ENCODE peak calls at places on chromosome 5, in five cellular contexts. Q is pancreas; Y is breast epithelium; A is CD8-positive, alpha-beta T cell; B is PC-9. P is an unnamed sample.

GRCh38 chr5:119187776-119188529 is 117.1 kb downstream of the DMXL1 start:
- DNase-seq in A (peak; percentile 17), Y (no peak), B (no peak), Q (no peak), P (no peak)

GRCh38 chr5:125326114-125326513 is 579.7 kb upstream of the ZNF608 start:
- DNase-seq in B (no peak), A (no peak), Y (no peak), Q (peak; percentile 23), P (peak; percentile 87)

GRCh38 chr5:151825445-151825844 is 53.7 kb downstream of the G3BP1 start:
- DNase-seq in A (peak; percentile 32), B (peak; percentile 29), Y (no peak), Q (peak; percentile 29), P (peak; percentile 71)

GRCh38 chr5:55857247-55857640 is 6.1 kb downstream of the IL31RA start:
- DNase-seq in B (no peak), Y (no peak), A (no peak), Q (no peak), P (no peak)

GRCh38 chr5:162888268-162888667 is 549.1 kb upstream of the CCNG1 start:
- DNase-seq in A (no peak), Y (no peak), B (no peak), Q (no peak), P (no peak)

GRCh38 chr5:102421647-102422046 is 77.2 kb downstream of the SLCO6A1 start:
- DNase-seq in B (peak; percentile 25), A (no peak), Q (no peak), Y (no peak), P (no peak)

GRCh38 chr5:2993771-2994170 is 242.3 kb upstream of the IRX2 start:
- DNase-seq in B (no peak), Q (no peak), Y (no peak), A (no peak), P (no peak)

GRCh38 chr5:157744055-157745011 is 821 bp downstream of the LSM11 start:
- DNase-seq in Q (no peak), B (no peak), A (no peak), Y (no peak), P (peak; percentile 25)

GRCh38 chr5:98341711-98342042 is 431.8 kb upstream of the RGMB start:
- DNase-seq in Q (no peak), A (no peak), Y (no peak), B (no peak), P (peak; percentile 30)

GRCh38 chr5:93123127-93123526 is 457.9 kb downstream of the NR2F1-AS1 start:
- DNase-seq in A (no peak), B (no peak), Y (no peak), Q (no peak), P (peak; percentile 62)

GRCh38 chr5:134507495-134507894 is 18.0 kb upstream of the JADE2 start:
- DNase-seq in Q (no peak), A (no peak), B (peak; percentile 25), Y (no peak), P (no peak)

GRCh38 chr5:61402244-61402823 is 70.3 kb downstream of the ZSWIM6 start:
- DNase-seq in A (no peak), Y (no peak), Q (no peak), B (no peak), P (no peak)

DNA sequence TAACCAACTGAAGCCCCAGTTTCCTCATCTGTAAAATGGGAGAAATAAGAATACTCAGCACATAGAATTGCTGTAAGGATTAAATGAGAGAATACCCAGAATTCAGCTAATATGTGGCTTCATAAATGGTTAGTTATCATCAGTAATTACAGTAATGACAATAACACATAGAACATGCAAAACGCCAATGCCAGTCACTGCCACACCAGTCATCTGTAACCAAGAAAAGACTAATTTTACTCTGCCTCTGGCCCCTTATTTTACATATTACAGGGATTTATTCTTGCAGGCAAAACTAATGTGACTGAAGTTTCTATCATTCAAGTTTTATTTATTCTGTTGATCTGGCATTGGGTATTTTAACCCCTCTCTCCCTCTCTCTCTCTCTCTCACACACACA is 46.5 kb downstream of the EBF1 start:
- DNase-seq in B (no peak), Q (no peak), Y (no peak), A (no peak), P (no peak)
- H3K4me3 ChIP-seq in B (no peak overlapping the region), Q (no peak overlapping the region), Y (no peak overlapping the region), A (no peak overlapping the region), P (no peak overlapping the region)

GRCh38 chr5:86756839-86757238 is 139.1 kb downstream of the COX7C start:
- DNase-seq in B (no peak), Y (no peak), Q (no peak), A (no peak), P (no peak)
- TF ChIP-seq CTCF in B (no peak), Y (no peak), Q (no peak), A (no peak), P (no peak)

GRCh38 chr5:180329606-180330269 is 23.4 kb downstream of the GFPT2 start:
- DNase-seq in Q (no peak), Y (no peak), B (no peak), A (no peak), P (no peak)

GRCh38 chr5:180331647-180331950 is 21.5 kb downstream of the GFPT2 start:
- DNase-seq in Y (no peak), Q (no peak), B (no peak), A (no peak), P (peak; percentile 88)

GRCh38 chr5:180332051-180332517 is 21.1 kb downstream of the GFPT2 start:
- DNase-seq in B (peak; percentile 60), Y (no peak), A (no peak), Q (peak; percentile 71), P (no peak)

GRCh38 chr5:180330270-180330648 is 22.9 kb downstream of the GFPT2 start:
- DNase-seq in Q (no peak), B (no peak), A (no peak), Y (no peak), P (no peak)

GRCh38 chr5:180330810-180331646 is 22.1 kb downstream of the GFPT2 start:
- DNase-seq in B (peak; percentile 89), Y (no peak), A (no peak), Q (peak; percentile 48), P (peak; percentile 100)
- H3K4me3 ChIP-seq in B (peak overlapping the region; percentile 38), Y (no peak overlapping the region), A (no peak overlapping the region), Q (no peak overlapping the region), P (peak overlapping the region; percentile 3)

GRCh38 chr5:1113332-1113690 is 1.4 kb upstream of the SLC12A7 start:
- DNase-seq in Q (no peak), B (no peak), Y (no peak), A (no peak), P (no peak)

GRCh38 chr5:1112596-1113331 is 901 bp upstream of the SLC12A7 start:
- DNase-seq in A (no peak), Q (peak; percentile 85), B (peak; percentile 94), Y (no peak), P (no peak)

GRCh38 chr5:1110260-1110929 is 1.5 kb downstream of the SLC12A7 start:
- DNase-seq in B (peak; percentile 70), A (peak; percentile 51), Q (no peak), Y (no peak), P (no peak)

GRCh38 chr5:1110930-1111726 is 735 bp downstream of the SLC12A7 start:
- DNase-seq in A (no peak), Y (no peak), B (peak; percentile 77), Q (peak; percentile 58), P (peak; percentile 37)

GRCh38 chr5:1111727-1112289 is at the start of gene SLC12A7:
- DNase-seq in B (peak; percentile 92), Y (no peak), Q (peak; percentile 76), A (peak; percentile 64), P (no peak)
- TF ChIP-seq CTCF in B (no peak), Y (no peak), Q (no peak), A (no peak), P (no peak)

DNA sequence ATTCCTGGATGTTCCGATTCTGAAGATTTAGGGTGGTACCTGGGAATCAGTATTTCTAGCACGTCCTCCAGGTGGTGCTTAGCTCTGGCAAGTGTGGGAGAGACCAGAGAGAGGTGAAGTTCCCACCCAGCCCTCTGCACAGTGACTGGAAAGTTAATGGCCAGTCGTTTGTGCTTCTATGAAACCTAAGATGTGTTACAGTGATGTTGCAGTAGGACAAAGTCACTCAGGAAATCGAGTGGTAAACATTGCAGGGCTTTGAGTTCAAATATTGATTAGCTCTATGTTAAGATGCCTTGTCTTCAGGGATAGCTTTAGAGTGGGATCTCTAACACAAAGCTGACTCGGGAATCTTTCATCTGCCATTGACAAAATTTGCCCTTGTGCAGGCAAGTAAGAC is 55.6 kb downstream of the PIK3R1 start:
- DNase-seq in Y (no peak), Q (no peak), B (no peak), A (no peak), P (no peak)
- H3K4me3 ChIP-seq in Y (no peak overlapping the region), Q (no peak overlapping the region), B (no peak overlapping the region), A (no peak overlapping the region), P (no peak overlapping the region)

DNA sequence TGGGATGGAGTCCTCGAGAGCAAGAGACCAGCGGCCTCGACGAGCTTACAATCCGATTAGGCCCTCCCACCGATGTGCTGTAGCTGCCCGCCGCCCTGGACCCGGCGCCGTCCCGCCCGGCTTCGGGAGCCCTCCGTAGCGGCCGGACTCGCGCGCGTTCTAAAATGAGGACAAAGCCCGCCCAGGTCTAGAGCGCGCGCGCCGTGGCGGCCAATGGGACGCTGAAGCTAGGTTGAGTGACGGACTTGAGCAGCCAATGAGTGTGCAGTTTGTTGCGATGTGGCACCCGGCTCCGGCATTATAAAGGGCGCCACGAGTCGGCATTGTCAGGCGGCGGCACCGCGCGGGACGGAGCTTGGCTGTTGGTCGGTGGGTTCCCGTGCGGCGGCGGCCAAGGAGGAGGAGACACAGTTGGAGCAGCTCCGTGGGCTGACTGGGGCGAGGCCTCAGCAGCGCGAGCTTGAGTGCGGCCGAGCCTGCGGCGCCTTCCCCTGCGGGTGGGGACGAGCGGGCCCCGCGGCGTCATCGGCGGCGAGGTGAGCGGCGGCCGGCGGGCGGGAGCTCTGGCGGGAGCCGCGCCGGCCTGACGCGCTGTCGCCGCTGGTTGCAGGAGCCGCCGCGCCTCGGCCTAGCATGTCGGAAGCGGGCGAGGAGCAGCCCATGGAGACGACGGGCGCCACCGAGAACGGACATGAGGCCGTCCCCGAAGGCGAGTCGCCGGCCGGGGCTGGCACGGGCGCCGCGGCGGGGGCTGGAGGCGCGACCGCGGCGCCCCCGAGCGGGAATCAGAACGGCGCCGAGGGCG is at the start of gene HNRNPAB:
- DNase-seq in Q (peak; percentile 93), Y (peak; percentile 98), B (peak; percentile 97), A (peak; percentile 93), P (peak; percentile 98)
- TF ChIP-seq CTCF in Q (no peak), Y (no peak), B (no peak), A (no peak), P (no peak)

GRCh38 chr5:172777381-172778222 is 6.6 kb upstream of the DUSP1 start:
- DNase-seq in B (peak; percentile 95), Q (peak; percentile 84), Y (peak; percentile 88), A (peak; percentile 91), P (peak; percentile 86)
- H3K4me3 ChIP-seq in B (peak overlapping the region; percentile 39), Q (no peak overlapping the region), Y (peak overlapping the region; percentile 1), A (peak overlapping the region; percentile 22), P (no peak overlapping the region)

GRCh38 chr5:14871573-14872069 is at the start of gene ANKH:
- DNase-seq in B (peak; percentile 96), A (peak; percentile 76), Q (peak; percentile 70), Y (peak; percentile 62), P (peak; percentile 74)
- TF ChIP-seq CTCF in B (no peak), A (no peak), Q (no peak), Y (no peak), P (no peak)

DNA sequence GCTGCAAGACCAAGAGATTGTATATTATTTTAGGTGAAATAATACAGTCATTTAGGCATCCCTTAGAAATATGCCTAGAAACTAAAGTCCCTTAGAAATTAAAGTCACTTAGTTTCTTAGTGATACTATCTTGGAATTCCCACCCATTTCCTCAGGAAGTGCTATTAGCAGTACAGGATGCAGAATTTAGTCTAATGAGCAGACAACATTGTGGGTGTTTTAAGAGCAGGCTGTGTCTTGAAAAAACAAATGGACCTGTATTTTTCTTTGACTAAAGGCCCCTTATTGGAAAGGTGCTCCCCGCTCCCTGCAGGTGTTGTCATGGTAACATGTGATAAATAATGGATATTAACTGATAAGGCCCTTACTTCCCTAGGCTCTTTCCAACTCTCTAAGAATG is 38.8 kb upstream of the STARD4 start:
- DNase-seq in Q (no peak), A (no peak), Y (no peak), B (no peak), P (no peak)
- H3K4me3 ChIP-seq in Q (no peak overlapping the region), A (no peak overlapping the region), Y (no peak overlapping the region), B (no peak overlapping the region), P (no peak overlapping the region)